ENCODE peak calls at places on chromosome 14, in four cellular contexts. D is neuronal stem cell, Q is HepG2, G is mesendoderm. Z is an unnamed sample.

GRCh38 chr14:23984891-23985607 is 3.7 kb upstream of the DHRS4L2 start:
- DNase-seq in G (no peak), Q (peak; percentile 36), D (no peak), Z (no peak)

GRCh38 chr14:75631453-75631831 is 29.2 kb downstream of the ERG28 start:
- DNase-seq in Q (no peak), D (peak; percentile 26), G (peak; percentile 77), Z (peak; percentile 71)

GRCh38 chr14:79543966-79544365 is 667.3 kb downstream of the DIO2 start:
- DNase-seq in G (peak; percentile 87), D (no peak), Q (no peak), Z (peak; percentile 68)

GRCh38 chr14:69818760-69819191 is 21.7 kb upstream of the SLC10A1 start:
- DNase-seq in G (peak; percentile 76), Q (peak; percentile 68), D (peak; percentile 87), Z (peak; percentile 84)

GRCh38 chr14:103699261-103699661 is 16.0 kb downstream of the XRCC3 start:
- DNase-seq in G (no peak), D (no peak), Q (no peak), Z (no peak)

GRCh38 chr14:52222901-52223300 is 44.6 kb upstream of the PTGDR start:
- DNase-seq in Q (no peak), G (no peak), D (no peak), Z (peak; percentile 56)

GRCh38 chr14:20468773-20469241 is 399 bp upstream of the PNP start:
- DNase-seq in D (no peak), Q (no peak), G (no peak), Z (peak; percentile 36)

GRCh38 chr14:30883508-30884294 is 9.3 kb downstream of the COCH start:
- DNase-seq in Q (no peak), G (no peak), D (no peak), Z (no peak)

GRCh38 chr14:77979666-77980351 is 179.9 kb downstream of the ADCK1 start:
- DNase-seq in Q (peak; percentile 13), G (peak; percentile 77), D (no peak), Z (peak; percentile 64)

GRCh38 chr14:70724944-70725343 is 83.2 kb downstream of the TTC9 start:
- DNase-seq in Q (no peak), G (no peak), D (no peak), Z (no peak)

GRCh38 chr14:80356413-80356812 is 145.1 kb upstream of the DIO2 start:
- DNase-seq in Q (peak; percentile 2), D (no peak), G (peak; percentile 20), Z (peak; percentile 49)

GRCh38 chr14:38078393-38078792 is 129.3 kb upstream of the SSTR1 start:
- DNase-seq in G (no peak), D (no peak), Q (no peak), Z (no peak)

GRCh38 chr14:90508536-90509254 is 111.9 kb downstream of the CALM1 start:
- DNase-seq in Q (no peak), G (no peak), D (no peak), Z (no peak)

GRCh38 chr14:61184117-61184516 is 97.0 kb downstream of the TMEM30B start:
- DNase-seq in G (no peak), D (no peak), Q (no peak), Z (no peak)

GRCh38 chr14:77316872-77317271 is 3.8 kb downstream of the POMT2 start:
- DNase-seq in D (no peak), G (no peak), Q (no peak), Z (no peak)

GRCh38 chr14:90903101-90903500 is 86.9 kb upstream of the TTC7B start:
- DNase-seq in D (peak; percentile 52), Q (peak; percentile 40), G (peak; percentile 70), Z (peak; percentile 78)

GRCh38 chr14:73261520-73262426 is 24.5 kb downstream of the PAPLN start:
- DNase-seq in G (no peak), D (no peak), Q (no peak), Z (no peak)

GRCh38 chr14:31843361-31844091 is 233.6 kb upstream of the ARHGAP5 start:
- DNase-seq in G (no peak), D (no peak), Q (no peak), Z (no peak)

GRCh38 chr14:61620130-61620946 is 75.0 kb upstream of the HIF1A start:
- DNase-seq in Q (peak; percentile 32), D (no peak), G (no peak), Z (no peak)

GRCh38 chr14:102187044-102187443 is 47.3 kb downstream of the WDR20 start:
- DNase-seq in Q (no peak), G (no peak), D (no peak), Z (no peak)
- H3K9ac ChIP-seq in Q (no peak overlapping the region), G (no peak overlapping the region), D (no peak overlapping the region), Z (no peak overlapping the region)

GRCh38 chr14:93969082-93969828 is 7.1 kb downstream of the ASB2 start:
- DNase-seq in Q (no peak), D (no peak), G (no peak), Z (no peak)
- H3K9ac ChIP-seq in Q (no peak overlapping the region), D (no peak overlapping the region), G (no peak overlapping the region), Z (no peak overlapping the region)

DNA sequence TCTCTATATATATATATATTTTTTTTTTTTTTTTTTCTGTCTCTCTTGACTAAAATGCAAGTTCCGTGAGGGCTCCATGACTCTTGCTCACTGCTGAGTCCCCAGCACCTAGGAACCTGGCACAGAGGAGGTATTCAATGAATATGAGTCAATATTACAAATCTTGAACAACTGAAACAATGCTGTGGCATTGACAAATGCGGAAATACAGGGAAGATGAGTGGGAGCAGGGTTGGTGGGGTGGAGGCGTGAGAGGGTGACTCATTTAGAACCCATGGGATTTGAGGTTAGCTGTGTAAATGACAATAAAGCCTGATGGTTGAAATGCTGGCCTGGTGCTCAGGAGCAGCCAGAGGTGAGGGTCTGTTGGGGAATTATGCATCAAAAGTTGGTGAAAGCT is 121.7 kb upstream of the FUT8 start:
- DNase-seq in D (no peak), G (no peak), Q (peak; percentile 68), Z (no peak)
- H3K9ac ChIP-seq in D (no peak overlapping the region), G (no peak overlapping the region), Q (no peak overlapping the region), Z (no peak overlapping the region)

GRCh38 chr14:50363734-50364113 is 33.0 kb downstream of the CDKL1 start:
- DNase-seq in G (no peak), D (no peak), Q (no peak), Z (no peak)
- H3K9ac ChIP-seq in G (no peak overlapping the region), D (no peak overlapping the region), Q (no peak overlapping the region), Z (no peak overlapping the region)

Z was measured in neural progenitor cell.